ENCODE peak calls at places on chromosomes 2 and 18, in nine cellular contexts. H is fibroblast of the aortic adventitia; R is astrocyte; W is spleen; D is GM23338; C is CD4-positive, alpha-beta memory T cell; X is AG09309; O is A549; Y is neural progenitor cell. U is an unnamed sample.

GRCh38 chr18:2108581-2108980 is 462.7 kb downstream of the METTL4 start:
- DNase-seq in C (no peak), X (no peak), Y (no peak), W (no peak), H (peak; percentile 22), O (no peak), R (peak; percentile 71), D (no peak), U (no peak)

GRCh38 chr2:73938761-73939352 is 12.2 kb downstream of the DGUOK start:
- DNase-seq in D (no peak), C (no peak), R (peak; percentile 92), O (no peak), X (peak; percentile 49), Y (no peak), H (peak; percentile 46), W (no peak), U (no peak)

GRCh38 chr2:133198678-133199077 is 369.6 kb downstream of the NCKAP5 start:
- DNase-seq in C (no peak), R (no peak), O (no peak), H (no peak), Y (no peak), D (no peak), W (no peak), X (no peak), U (no peak)

GRCh38 chr2:119431155-119431975 is at the start of gene TMEM37:
- DNase-seq in C (no peak), Y (peak; percentile 94), R (peak; percentile 47), W (peak; percentile 84), D (peak; percentile 92), X (no peak), O (peak; percentile 56), H (peak; percentile 40), U (peak; percentile 96)

GRCh38 chr2:182372661-182373060 is 54.2 kb downstream of the PDE1A start:
- DNase-seq in R (peak; percentile 91), X (peak; percentile 57), O (peak; percentile 55), W (no peak), C (no peak), Y (no peak), H (peak; percentile 84), D (no peak), U (no peak)

GRCh38 chr2:101986804-101987740 is 4.7 kb upstream of the IL1R2 start:
- DNase-seq in D (no peak), W (no peak), X (no peak), O (no peak), R (no peak), H (no peak), Y (no peak), C (no peak), U (no peak)

GRCh38 chr18:51110073-51110797 is 80.2 kb downstream of the SMAD4 start:
- DNase-seq in O (peak; percentile 52), H (peak; percentile 30), X (no peak), R (no peak), W (peak; percentile 92), C (peak; percentile 41), Y (peak; percentile 81), D (peak; percentile 83), U (peak; percentile 96)

GRCh38 chr18:8669571-8669970 is 35.8 kb upstream of the MTCL1 start:
- DNase-seq in D (no peak), Y (no peak), C (no peak), R (no peak), W (no peak), H (no peak), X (no peak), O (no peak), U (no peak)

GRCh38 chr2:72781500-72781899 is 44.3 kb downstream of the EXOC6B start:
- DNase-seq in R (no peak), X (no peak), D (no peak), C (no peak), O (no peak), Y (no peak), H (no peak), W (no peak), U (no peak)

GRCh38 chr2:150403457-150403856 is 84.0 kb downstream of the RND3 start:
- DNase-seq in D (no peak), Y (no peak), R (no peak), H (no peak), O (no peak), X (no peak), C (no peak), W (no peak), U (no peak)

GRCh38 chr18:12943200-12943599 is 4.6 kb upstream of the SEH1L start:
- DNase-seq in H (no peak), D (no peak), Y (no peak), O (no peak), X (no peak), R (peak; percentile 38), C (no peak), W (no peak), U (no peak)

GRCh38 chr2:48145845-48146452 is 239.7 kb upstream of the FBXO11 start:
- DNase-seq in Y (no peak), O (no peak), R (peak; percentile 20), D (peak; percentile 53), X (no peak), W (no peak), C (no peak), H (peak; percentile 24), U (no peak)

GRCh38 chr2:180985771-180986395 is 5.5 kb downstream of the UBE2E3 start:
- DNase-seq in H (no peak), D (no peak), O (no peak), Y (no peak), W (no peak), X (no peak), C (no peak), R (no peak), U (no peak)

GRCh38 chr2:201191132-201191875 is 8.4 kb downstream of the CASP10 start:
- DNase-seq in D (no peak), O (no peak), R (peak; percentile 15), W (no peak), X (no peak), C (peak; percentile 54), H (peak; percentile 93), Y (no peak), U (no peak)

GRCh38 chr2:201196003-201196402 is 13.1 kb downstream of the CASP10 start:
- DNase-seq in D (no peak), O (no peak), R (no peak), Y (no peak), H (no peak), X (no peak), C (no peak), W (no peak), U (no peak)

GRCh38 chr2:201196803-201197202 is 13.9 kb downstream of the CASP10 start:
- DNase-seq in H (no peak), D (no peak), W (no peak), R (no peak), O (no peak), C (no peak), X (no peak), Y (no peak), U (no peak)

GRCh38 chr2:201195329-201195728 is 12.4 kb downstream of the CASP10 start:
- DNase-seq in R (no peak), H (no peak), W (no peak), C (no peak), O (no peak), D (no peak), X (no peak), Y (no peak), U (no peak)

GRCh38 chr2:201194097-201194496 is 11.2 kb downstream of the CASP10 start:
- DNase-seq in D (no peak), X (no peak), R (no peak), C (no peak), Y (no peak), O (no peak), W (no peak), H (no peak), U (no peak)
- H3K4me3 ChIP-seq in D (no peak overlapping the region), X (no peak overlapping the region), R (no peak overlapping the region), C (no peak overlapping the region), Y (no peak overlapping the region), O (no peak overlapping the region), W (no peak overlapping the region), H (no peak overlapping the region), U (no peak overlapping the region)

DNA sequence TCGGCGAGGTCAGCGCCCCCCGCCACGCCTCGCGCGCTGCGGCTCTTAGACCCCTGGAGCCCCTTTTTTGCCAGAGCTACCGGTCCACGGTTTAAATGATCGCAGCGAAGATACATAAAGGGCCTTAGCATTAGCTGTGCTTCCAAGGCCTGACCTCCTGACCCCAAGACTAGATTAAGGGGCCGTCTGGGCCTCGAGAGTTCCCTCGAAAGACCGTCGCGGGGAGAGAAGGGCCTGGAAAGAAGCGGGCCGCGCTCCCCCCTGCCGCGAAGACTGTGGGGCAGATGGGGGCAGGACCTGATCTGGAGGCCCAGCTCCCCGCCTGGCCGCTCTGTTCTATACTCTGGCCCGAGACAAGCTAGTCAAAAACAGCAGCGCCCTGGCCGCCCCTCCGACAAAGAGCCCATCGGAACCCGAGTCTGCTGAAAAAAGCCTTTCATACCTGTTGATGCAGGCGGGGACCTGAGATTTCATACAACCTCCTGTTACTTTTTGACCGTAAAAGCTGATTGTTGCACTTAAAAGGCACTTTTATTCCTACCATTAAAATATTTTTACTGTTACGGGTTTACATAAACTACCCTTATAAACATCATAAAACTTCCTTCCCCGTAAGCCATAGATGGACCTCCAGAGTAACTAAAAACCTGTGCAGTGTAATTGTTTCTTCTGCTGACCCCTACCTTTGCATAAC is 68.7 kb upstream of the PSMD14 start:
- DNase-seq in X (no peak), O (no peak), R (no peak), W (peak; percentile 71), D (peak; percentile 62), Y (peak; percentile 93), H (no peak), C (peak; percentile 38), U (peak; percentile 61)
- H3K4me3 ChIP-seq in X (no peak overlapping the region), O (peak overlapping the region; percentile 71), R (peak overlapping the region; percentile 76), W (peak overlapping the region; percentile 56), D (peak overlapping the region; percentile 65), Y (peak overlapping the region; percentile 56), H (no peak overlapping the region), C (no peak overlapping the region), U (peak overlapping the region; percentile 63)

DNA sequence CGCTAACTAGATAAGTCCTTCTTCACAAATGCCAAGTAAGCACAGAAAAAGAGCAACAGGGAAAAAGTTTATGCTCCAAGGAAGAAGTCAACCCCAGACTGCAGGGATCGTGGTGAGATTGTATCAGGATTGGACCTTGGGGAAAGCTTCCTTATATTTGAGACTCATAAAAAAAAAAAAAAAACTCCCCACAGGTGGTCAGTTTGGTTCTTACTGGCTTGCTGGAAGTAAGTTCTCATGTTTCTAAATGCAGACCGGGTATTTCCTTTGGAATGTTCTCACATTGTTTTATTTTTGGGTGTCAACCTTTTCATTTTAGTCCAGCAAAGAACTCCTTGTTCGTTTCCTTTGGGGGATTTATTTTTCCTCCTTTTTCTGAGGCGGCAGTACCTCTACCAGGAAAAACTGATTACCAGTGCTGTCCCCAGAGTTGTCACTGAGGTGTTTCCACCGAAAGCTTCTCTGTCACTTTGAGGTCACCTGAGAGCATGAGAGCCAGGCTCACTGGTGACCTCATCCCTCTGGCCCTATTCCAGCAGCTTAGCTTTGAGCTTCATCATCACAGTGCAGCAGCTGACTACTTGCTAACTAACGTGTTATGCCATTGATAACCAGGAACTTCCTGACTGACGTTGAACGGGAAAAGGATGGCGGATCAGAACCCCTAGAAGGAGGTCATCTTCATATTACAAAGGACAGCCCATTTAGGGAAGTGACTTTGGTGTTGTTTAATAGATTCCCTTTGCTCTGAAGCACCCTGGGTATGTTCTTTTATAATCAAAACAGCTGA is 16.8 kb upstream of the ATP8B1 start:
- DNase-seq in R (peak; percentile 91), C (no peak), D (peak; percentile 16), W (no peak), H (peak; percentile 87), Y (no peak), X (no peak), O (peak; percentile 34), U (no peak)
- H3K4me3 ChIP-seq in R (no peak overlapping the region), C (no peak overlapping the region), D (no peak overlapping the region), W (no peak overlapping the region), H (no peak overlapping the region), Y (no peak overlapping the region), X (no peak overlapping the region), O (no peak overlapping the region), U (no peak overlapping the region)

GRCh38 chr2:84940088-84940470 is 30.9 kb upstream of the KCMF1 start:
- DNase-seq in X (no peak), O (no peak), Y (no peak), C (no peak), H (no peak), R (no peak), W (peak; percentile 27), D (peak; percentile 45), U (no peak)
- H3K4me3 ChIP-seq in X (no peak overlapping the region), O (no peak overlapping the region), Y (no peak overlapping the region), C (peak overlapping the region; percentile 45), H (no peak overlapping the region), R (no peak overlapping the region), W (no peak overlapping the region), D (no peak overlapping the region), U (no peak overlapping the region)